ENCODE peak calls at places on chromosomes 4 and X, in four cellular contexts. V is left lung, L is neural progenitor cell, Y is tibial artery. O is an unnamed sample.
A peak's percentile ranks its signal among the peaks of the same experiment; 100 is the strongest.

GRCh38 chrX:83916525-83916924 is 55.6 kb downstream of the CYLC1 start:
- DNase-seq in L (peak; percentile 46), V (no peak), Y (no peak), O (no peak)

GRCh38 chr4:53816561-53816960 is 225.3 kb upstream of the LNX1 start:
- DNase-seq in L (no peak), Y (no peak), V (no peak), O (no peak)

GRCh38 chr4:169410839-169411770 is 140.3 kb upstream of the SH3RF1 start:
- DNase-seq in L (peak; percentile 32), Y (no peak), V (no peak), O (peak; percentile 14)

GRCh38 chrX:133482345-133483041 is 67.2 kb upstream of the GPC4 start:
- DNase-seq in Y (peak; percentile 81), L (no peak), V (no peak), O (peak; percentile 5)

GRCh38 chr4:100952590-100952989 is 394.7 kb downstream of the PPP3CA start:
- DNase-seq in Y (no peak), V (no peak), L (no peak), O (no peak)

GRCh38 chr4:186553717-186554116 is 1.6 kb downstream of the MTNR1A start:
- DNase-seq in L (peak; percentile 33), Y (no peak), V (no peak), O (no peak)

GRCh38 chrX:101744085-101744484 is 84.4 kb upstream of the ARMCX2 start:
- DNase-seq in L (no peak), V (no peak), Y (no peak), O (no peak)

GRCh38 chr4:184473515-184474260 is 662 bp downstream of the IRF2 start:
- DNase-seq in V (peak; percentile 47), L (peak; percentile 75), Y (no peak), O (no peak)

GRCh38 chr4:33628296-33628695 is 2616.0 kb downstream of the ARAP2 start:
- DNase-seq in Y (no peak), L (no peak), V (no peak), O (no peak)

GRCh38 chrX:96576358-96576757 is 108.3 kb upstream of the DIAPH2 start:
- DNase-seq in Y (no peak), L (no peak), V (no peak), O (no peak)

GRCh38 chr4:84892950-84893349 is 73.5 kb downstream of the WDFY3 start:
- DNase-seq in V (no peak), L (peak; percentile 35), Y (no peak), O (no peak)

GRCh38 chr4:144451771-144452170 is 194.2 kb upstream of the HHIP start:
- DNase-seq in L (no peak), V (no peak), Y (no peak), O (no peak)

GRCh38 chr4:112651641-112652040 is 14.7 kb downstream of the LARP7 start:
- DNase-seq in L (no peak), V (no peak), Y (no peak), O (no peak)
- H3K4me3 ChIP-seq in L (peak overlapping the region; percentile 93), V (no peak overlapping the region), Y (no peak overlapping the region), O (no peak overlapping the region)

GRCh38 chrX:70669120-70669519 is 224.5 kb downstream of the DLG3 start:
- DNase-seq in V (no peak), L (no peak), Y (no peak), O (no peak)

DNA sequence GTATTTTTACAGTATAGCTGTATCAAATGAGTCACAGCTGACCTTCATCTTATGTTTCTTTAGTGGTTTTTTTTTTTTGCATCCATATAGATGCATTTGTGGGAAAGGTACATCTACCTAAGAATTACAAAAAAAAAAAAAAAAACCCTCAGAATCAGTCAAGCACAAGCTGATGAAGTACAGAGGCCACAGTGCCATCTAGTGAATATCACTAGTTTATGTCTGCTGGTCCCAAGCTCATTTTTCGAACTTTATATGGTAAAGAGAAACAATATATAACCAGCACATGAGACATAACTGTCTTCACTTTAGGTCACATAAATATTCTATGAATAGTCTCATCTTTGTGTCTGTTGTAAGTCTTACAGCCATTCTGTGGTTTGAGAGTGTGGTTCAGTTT is 220.1 kb downstream of the DLG3 start:
- DNase-seq in V (no peak), L (peak; percentile 35), Y (no peak), O (peak; percentile 4)
- TF ChIP-seq CTCF in V (no peak), L (peak; percentile 54), Y (no peak), O (peak; percentile 37)

GRCh38 chr4:998096-998691 is 5.0 kb upstream of the SLC26A1 start:
- DNase-seq in L (no peak), Y (no peak), V (no peak), O (no peak)
- H3K27me3 ChIP-seq in L (peaks cover 83% of the 10 kb centered on the region), Y (peaks cover 5% of the 10 kb centered on the region), V (peaks cover 54% of the 10 kb centered on the region), O (peaks cover 67% of the 10 kb centered on the region)

GRCh38 chr4:82567444-82567843 is 5.7 kb upstream of the TMEM150C start:
- DNase-seq in V (no peak), Y (no peak), L (no peak), O (no peak)

GRCh38 chr4:82559735-82560120 is 2.1 kb downstream of the TMEM150C start:
- DNase-seq in L (peak; percentile 12), V (no peak), Y (no peak), O (no peak)

GRCh38 chr4:82561745-82562552 is at the start of gene TMEM150C:
- DNase-seq in Y (no peak), L (peak; percentile 84), V (no peak), O (no peak)

GRCh38 chr4:82560853-82561744 is 689 bp downstream of the TMEM150C start:
- DNase-seq in V (no peak), L (no peak), Y (no peak), O (no peak)

DNA sequence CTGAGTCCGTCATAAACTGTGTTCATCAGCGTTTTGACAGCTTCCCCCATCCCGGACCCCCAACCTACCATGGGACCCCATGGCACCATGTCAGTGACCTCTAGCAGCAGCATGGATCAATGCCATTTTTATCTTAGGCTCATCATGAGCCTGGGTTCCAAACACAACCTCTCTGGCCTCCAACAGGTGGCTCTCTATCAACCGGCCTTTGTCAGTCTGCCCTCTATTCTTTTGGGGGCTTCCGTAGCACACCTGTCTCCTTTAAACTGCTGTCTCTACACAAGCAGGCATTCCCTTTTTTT is 716 bp upstream of the TMEM150C start:
- DNase-seq in V (no peak), Y (no peak), L (no peak), O (no peak)
- H3K4me3 ChIP-seq in V (no peak overlapping the region), Y (no peak overlapping the region), L (peak overlapping the region; percentile 59), O (no peak overlapping the region)

O was measured in kidney epithelial cell.